ENCODE peak calls at places on chromosomes 13 and 19, in ten cellular contexts. K is psoas muscle, U is GM23338, C is lung, F is A549, I is left ventricle myocardium inferior, Y is AG04450, G is mucosa of descending colon, M is AG04449, X is choroid plexus epithelial cell. O is an unnamed sample.

GRCh38 chr19:37007587-37008220 is 70.5 kb upstream of the ZNF420 start:
- DNase-seq in K (peak), U (peak), C (peak), F (no peak), I (peak), Y (peak), G (peak), M (no peak), X (peak), O (peak)

GRCh38 chr19:3556978-3557460 is 367 bp downstream of the MFSD12 start:
- DNase-seq in K (peak), U (peak), C (no peak), F (peak), I (no peak), Y (no peak), G (no peak), M (no peak), X (peak), O (no peak)

GRCh38 chr13:98829541-98829940 is 77.1 kb upstream of the SLC15A1 start:
- DNase-seq in K (no peak), U (no peak), C (no peak), F (no peak), I (no peak), Y (no peak), G (no peak), M (no peak), X (no peak), O (no peak)

GRCh38 chr19:14529254-14530004 is at the start of gene TECR:
- DNase-seq in K (peak), U (peak), C (peak), F (peak), I (peak), Y (peak), G (peak), M (peak), X (peak), O (peak)

GRCh38 chr19:42461700-42462324 is 19.1 kb upstream of the CXCL17 start:
- DNase-seq in K (no peak), U (no peak), C (no peak), F (no peak), I (no peak), Y (no peak), G (no peak), M (no peak), X (no peak), O (no peak)

GRCh38 chr19:37635076-37636056 is 19.9 kb downstream of the ZFP30 start:
- DNase-seq in K (no peak), U (peak), C (no peak), F (no peak), I (no peak), Y (no peak), G (no peak), M (no peak), X (peak), O (no peak)

GRCh38 chr19:19372656-19373416 is 32.6 kb upstream of the GATAD2A start:
- DNase-seq in K (peak), U (peak), C (peak), F (peak), I (peak), Y (no peak), G (peak), M (no peak), X (peak), O (no peak)

GRCh38 chr19:55131421-55131820 is 14.0 kb upstream of the PPP1R12C start:
- DNase-seq in K (no peak), U (no peak), C (no peak), F (no peak), I (no peak), Y (no peak), G (no peak), M (peak), X (no peak), O (no peak)

GRCh38 chr13:24627090-24627714 is 53.0 kb upstream of the ATP12A start:
- DNase-seq in K (no peak), U (peak), C (no peak), F (peak), I (no peak), Y (no peak), G (peak), M (no peak), X (no peak), O (no peak)

GRCh38 chr19:8607386-8607785 is 3.1 kb downstream of the ADAMTS10 start:
- DNase-seq in K (no peak), U (no peak), C (no peak), F (no peak), I (peak), Y (no peak), G (no peak), M (no peak), X (peak), O (no peak)

GRCh38 chr19:9597027-9597426 is 12.7 kb upstream of the ZNF121 start:
- DNase-seq in K (no peak), U (no peak), C (no peak), F (no peak), I (no peak), Y (no peak), G (no peak), M (peak), X (peak), O (peak)

GRCh38 chr13:62320129-62320724 is 904.6 kb upstream of the PCDH20 start:
- DNase-seq in K (no peak), U (peak), C (no peak), F (peak), I (no peak), Y (peak), G (no peak), M (no peak), X (peak), O (peak)

GRCh38 chr13:32905063-32905863 is 111.0 kb upstream of the KL start:
- DNase-seq in K (no peak), U (peak), C (no peak), F (no peak), I (no peak), Y (no peak), G (no peak), M (no peak), X (peak), O (no peak)

GRCh38 chr13:87147076-87147475 is 524.1 kb upstream of the SLITRK5 start:
- DNase-seq in K (no peak), U (no peak), C (no peak), F (no peak), I (no peak), Y (no peak), G (no peak), M (no peak), X (peak), O (peak)

GRCh38 chr13:36282818-36283432 is 14.7 kb downstream of the CCDC169 start:
- DNase-seq in K (no peak), U (peak), C (no peak), F (peak), I (no peak), Y (peak), G (no peak), M (no peak), X (peak), O (no peak)

GRCh38 chr13:43229506-43229905 is 206.1 kb downstream of the DNAJC15 start:
- DNase-seq in K (no peak), U (no peak), C (no peak), F (no peak), I (no peak), Y (peak), G (no peak), M (no peak), X (peak), O (no peak)

GRCh38 chr13:40982772-40983171 is 36.3 kb downstream of the ELF1 start:
- DNase-seq in K (no peak), U (no peak), C (no peak), F (no peak), I (no peak), Y (no peak), G (peak), M (no peak), X (peak), O (no peak)

GRCh38 chr13:51396352-51396751 is 56.5 kb downstream of the INTS6 start:
- DNase-seq in K (no peak), U (no peak), C (no peak), F (no peak), I (no peak), Y (no peak), G (no peak), M (no peak), X (peak), O (no peak)

GRCh38 chr19:39145180-39145953 is 19.8 kb downstream of the PAK4 start:
- DNase-seq in K (no peak), U (no peak), C (no peak), F (no peak), I (no peak), Y (no peak), G (peak), M (no peak), X (no peak), O (no peak)

GRCh38 chr13:42757678-42758420 is 23.5 kb upstream of the FAM216B start:
- DNase-seq in K (no peak), U (no peak), C (no peak), F (no peak), I (no peak), Y (no peak), G (no peak), M (no peak), X (no peak), O (no peak)

GRCh38 chr13:112179995-112180394 is 113.0 kb downstream of the SOX1 start:
- DNase-seq in K (no peak), U (no peak), C (no peak), F (no peak), I (no peak), Y (no peak), G (no peak), M (no peak), X (no peak), O (no peak)

GRCh38 chr19:2170219-2170618 is 6.5 kb downstream of the DOT1L start:
- DNase-seq in K (no peak), U (no peak), C (no peak), F (no peak), I (no peak), Y (no peak), G (no peak), M (no peak), X (no peak), O (no peak)
- H3K4me3 ChIP-seq in K (peak), U (no peak), C (no peak), F (no peak), I (no peak), Y (no peak), G (no peak), M (no peak), X (no peak), O (no peak)

DNA sequence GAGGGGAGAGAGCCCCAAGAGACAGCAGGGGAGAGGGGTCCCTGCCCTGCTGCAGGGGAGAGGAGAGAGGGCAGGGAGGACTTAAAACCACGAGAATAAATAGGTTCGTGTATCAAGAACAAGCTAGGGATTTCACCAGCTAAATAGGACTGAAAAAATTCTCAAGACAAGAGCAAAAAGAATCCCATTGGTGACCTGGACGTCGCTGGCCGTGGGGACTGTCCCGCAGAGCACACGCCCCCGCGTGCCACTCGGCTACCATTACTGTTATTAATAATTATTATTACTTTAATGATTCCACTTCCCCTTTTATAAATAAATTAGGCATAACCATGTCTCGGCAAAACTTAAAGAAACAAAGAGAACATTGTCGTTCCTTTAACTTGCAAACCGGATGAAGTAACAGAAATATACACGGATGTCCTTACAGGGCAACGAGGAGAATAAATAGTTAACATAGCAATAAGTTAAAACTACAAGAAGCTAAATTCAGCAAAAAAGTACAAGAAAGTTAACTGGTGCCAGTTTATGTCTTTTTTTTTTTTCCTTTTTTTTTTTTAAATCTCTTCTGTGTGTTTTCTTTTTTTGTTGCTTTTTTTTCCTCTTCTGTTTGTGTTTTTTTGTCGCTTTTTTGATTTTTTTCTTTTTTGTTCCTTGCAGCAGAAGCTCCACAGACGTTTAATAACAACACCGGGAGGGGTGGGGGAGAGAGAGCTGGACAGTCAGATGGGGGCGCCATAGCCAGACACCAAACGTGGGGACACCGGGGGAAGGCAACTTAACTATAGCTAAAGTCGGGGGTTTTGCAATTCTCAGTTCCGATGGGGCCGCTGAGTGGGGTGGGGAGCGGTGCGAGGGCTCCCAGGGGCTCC is 16.7 kb downstream of the PRKCSH start:
- DNase-seq in K (no peak), U (peak), C (no peak), F (no peak), I (no peak), Y (no peak), G (no peak), M (no peak), X (peak), O (no peak)
- H3K4me3 ChIP-seq in K (no peak), U (peak), C (no peak), F (no peak), I (peak), Y (no peak), G (no peak), M (no peak), X (peak), O (no peak)

GRCh38 chr13:44306401-44307192 is 67.0 kb upstream of the SERP2 start:
- DNase-seq in K (no peak), U (peak), C (no peak), F (peak), I (peak), Y (peak), G (peak), M (no peak), X (peak), O (peak)
- H3K4me3 ChIP-seq in K (no peak), U (peak), C (no peak), F (peak), I (peak), Y (no peak), G (no peak), M (peak), X (peak), O (peak)

DNA sequence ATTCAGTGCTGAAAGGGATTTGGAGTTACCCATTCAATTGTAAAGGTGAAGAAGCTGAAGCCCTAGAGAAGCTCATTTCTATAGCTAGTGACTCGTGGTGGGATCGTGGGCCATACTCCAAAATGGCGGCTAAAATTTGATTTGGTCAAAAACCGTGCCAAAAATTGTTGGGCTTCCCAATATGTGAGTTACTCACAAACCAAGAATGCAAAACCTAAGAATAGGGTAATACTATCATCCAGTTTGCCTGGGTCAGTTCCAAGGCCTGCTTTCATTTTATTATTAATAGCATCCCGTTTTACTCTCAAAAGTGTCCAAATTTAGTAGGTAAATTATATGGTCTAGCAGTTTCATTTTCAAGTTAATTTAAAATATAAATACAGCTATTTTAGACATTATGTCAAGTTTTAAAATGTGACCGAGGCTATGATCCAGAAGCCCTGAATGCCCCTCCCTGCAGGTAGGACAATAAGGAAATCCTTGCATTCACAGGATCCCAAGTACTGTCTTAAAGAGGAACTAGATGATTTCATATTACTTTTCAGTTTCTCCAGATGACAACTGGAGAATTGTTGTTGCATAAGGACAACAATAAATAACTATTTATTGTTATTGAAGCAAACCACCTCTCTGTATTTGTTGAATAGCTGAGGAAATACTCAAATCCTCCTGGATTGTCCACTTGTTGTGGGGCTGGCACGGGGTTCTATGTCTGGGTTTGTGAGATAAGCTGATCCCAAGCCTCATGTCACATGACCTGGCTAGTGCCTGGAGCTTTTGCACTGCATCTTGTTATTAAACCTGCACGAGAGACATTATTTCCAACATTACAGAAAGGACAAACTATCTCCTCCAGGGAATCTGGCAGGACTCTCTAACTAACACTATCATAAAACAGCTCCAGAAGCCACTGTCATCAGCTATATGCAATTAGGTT is 11.6 kb upstream of the RAP2A start:
- DNase-seq in K (no peak), U (no peak), C (no peak), F (no peak), I (no peak), Y (no peak), G (peak), M (no peak), X (no peak), O (no peak)
- H3K4me3 ChIP-seq in K (peak), U (no peak), C (no peak), F (no peak), I (no peak), Y (no peak), G (no peak), M (no peak), X (no peak), O (no peak)